ENCODE peak calls at places on chromosomes 4 and X, in seven cellular contexts. One of them, this sample, is unnamed.

GRCh38 chr4:11367371-11367770 is 61.3 kb downstream of the HS3ST1 start:
- DNase-seq in left ventricle myocardium inferior: peak
- DNase-seq in astrocyte: peak
- DNase-seq in psoas muscle: peak
- DNase-seq in right atrium auricular region: peak
- DNase-seq in hepatocyte: peak
- DNase-seq in stomach: peak
- DNase-seq in this sample: peak

GRCh38 chrX:49840679-49841078 is 11.6 kb downstream of the PAGE4 start:
- DNase-seq in left ventricle myocardium inferior: peak
- DNase-seq in astrocyte: peak
- DNase-seq in psoas muscle: peak
- DNase-seq in right atrium auricular region: no peak
- DNase-seq in hepatocyte: peak
- DNase-seq in stomach: peak
- DNase-seq in this sample: peak

GRCh38 chr4:53040459-53040815 is 178.3 kb downstream of the RASL11B start:
- DNase-seq in left ventricle myocardium inferior: no peak
- DNase-seq in astrocyte: peak
- DNase-seq in psoas muscle: no peak
- DNase-seq in right atrium auricular region: no peak
- DNase-seq in hepatocyte: no peak
- DNase-seq in stomach: no peak
- DNase-seq in this sample: no peak

GRCh38 chrX:50049228-50049627 is 126.8 kb downstream of the CLCN5 start:
- DNase-seq in left ventricle myocardium inferior: no peak
- DNase-seq in astrocyte: no peak
- DNase-seq in psoas muscle: no peak
- DNase-seq in right atrium auricular region: no peak
- DNase-seq in hepatocyte: no peak
- DNase-seq in stomach: no peak
- DNase-seq in this sample: no peak

GRCh38 chrX:108303682-108304081 is 134.5 kb downstream of the COL4A6 start:
- DNase-seq in left ventricle myocardium inferior: no peak
- DNase-seq in astrocyte: no peak
- DNase-seq in psoas muscle: no peak
- DNase-seq in right atrium auricular region: no peak
- DNase-seq in hepatocyte: no peak
- DNase-seq in stomach: no peak
- DNase-seq in this sample: no peak

GRCh38 chr4:76758290-76758882 is 139.6 kb downstream of the SOWAHB start:
- DNase-seq in left ventricle myocardium inferior: no peak
- DNase-seq in astrocyte: peak
- DNase-seq in psoas muscle: no peak
- DNase-seq in right atrium auricular region: no peak
- DNase-seq in hepatocyte: peak
- DNase-seq in stomach: no peak
- DNase-seq in this sample: peak

GRCh38 chr4:153522800-153523089 is 56.6 kb downstream of the TMEM131L start:
- DNase-seq in left ventricle myocardium inferior: no peak
- DNase-seq in astrocyte: no peak
- DNase-seq in psoas muscle: no peak
- DNase-seq in right atrium auricular region: no peak
- DNase-seq in hepatocyte: no peak
- DNase-seq in stomach: no peak
- DNase-seq in this sample: no peak

GRCh38 chr4:177879851-177880250 is 437.6 kb upstream of the AGA start:
- DNase-seq in left ventricle myocardium inferior: no peak
- DNase-seq in astrocyte: no peak
- DNase-seq in psoas muscle: no peak
- DNase-seq in right atrium auricular region: no peak
- DNase-seq in hepatocyte: no peak
- DNase-seq in stomach: no peak
- DNase-seq in this sample: no peak

GRCh38 chr4:10482913-10483312 is 25.7 kb upstream of the ZNF518B start:
- DNase-seq in left ventricle myocardium inferior: no peak
- DNase-seq in astrocyte: no peak
- DNase-seq in psoas muscle: no peak
- DNase-seq in right atrium auricular region: peak
- DNase-seq in hepatocyte: no peak
- DNase-seq in stomach: no peak
- DNase-seq in this sample: no peak

GRCh38 chr4:153248641-153249198 is 44.5 kb downstream of the TRIM2 start:
- DNase-seq in left ventricle myocardium inferior: no peak
- DNase-seq in astrocyte: no peak
- DNase-seq in psoas muscle: no peak
- DNase-seq in right atrium auricular region: no peak
- DNase-seq in hepatocyte: no peak
- DNase-seq in stomach: no peak
- DNase-seq in this sample: peak

GRCh38 chr4:17448689-17449088 is 63.2 kb downstream of the QDPR start:
- DNase-seq in left ventricle myocardium inferior: no peak
- DNase-seq in astrocyte: peak
- DNase-seq in psoas muscle: no peak
- DNase-seq in right atrium auricular region: no peak
- DNase-seq in hepatocyte: no peak
- DNase-seq in stomach: no peak
- DNase-seq in this sample: no peak

GRCh38 chrX:44314259-44314734 is 29.2 kb downstream of the EFHC2 start:
- DNase-seq in left ventricle myocardium inferior: peak
- DNase-seq in astrocyte: peak
- DNase-seq in psoas muscle: no peak
- DNase-seq in right atrium auricular region: no peak
- DNase-seq in hepatocyte: peak
- DNase-seq in stomach: peak
- DNase-seq in this sample: no peak

GRCh38 chr4:11051181-11051580 is 366.6 kb upstream of the CLNK start:
- DNase-seq in left ventricle myocardium inferior: no peak
- DNase-seq in astrocyte: no peak
- DNase-seq in psoas muscle: no peak
- DNase-seq in right atrium auricular region: no peak
- DNase-seq in hepatocyte: no peak
- DNase-seq in stomach: no peak
- DNase-seq in this sample: no peak

GRCh38 chr4:110540606-110541440 is 64.9 kb downstream of the ENPEP start:
- DNase-seq in left ventricle myocardium inferior: no peak
- DNase-seq in astrocyte: peak
- DNase-seq in psoas muscle: no peak
- DNase-seq in right atrium auricular region: no peak
- DNase-seq in hepatocyte: no peak
- DNase-seq in stomach: no peak
- DNase-seq in this sample: no peak

GRCh38 chr4:149574973-149575372 is 240.7 kb downstream of the IQCM start:
- DNase-seq in left ventricle myocardium inferior: no peak
- DNase-seq in astrocyte: no peak
- DNase-seq in psoas muscle: no peak
- DNase-seq in right atrium auricular region: no peak
- DNase-seq in hepatocyte: no peak
- DNase-seq in stomach: no peak
- DNase-seq in this sample: peak

GRCh38 chr4:112708772-112709171 is 71.8 kb downstream of the LARP7 start:
- DNase-seq in left ventricle myocardium inferior: no peak
- DNase-seq in astrocyte: no peak
- DNase-seq in psoas muscle: no peak
- DNase-seq in right atrium auricular region: no peak
- DNase-seq in hepatocyte: no peak
- DNase-seq in stomach: no peak
- DNase-seq in this sample: no peak

GRCh38 chr4:143260750-143261149 is 75.9 kb upstream of the GAB1 start:
- DNase-seq in left ventricle myocardium inferior: no peak
- DNase-seq in astrocyte: no peak
- DNase-seq in psoas muscle: no peak
- DNase-seq in right atrium auricular region: no peak
- DNase-seq in hepatocyte: no peak
- DNase-seq in stomach: no peak
- DNase-seq in this sample: no peak

GRCh38 chr4:79227896-79228295 is 98.0 kb downstream of the NAA11 start:
- DNase-seq in left ventricle myocardium inferior: peak
- DNase-seq in astrocyte: no peak
- DNase-seq in psoas muscle: no peak
- DNase-seq in right atrium auricular region: no peak
- DNase-seq in hepatocyte: no peak
- DNase-seq in stomach: no peak
- DNase-seq in this sample: peak

GRCh38 chr4:91099666-91100065 is 972.5 kb downstream of the CCSER1 start:
- DNase-seq in left ventricle myocardium inferior: no peak
- DNase-seq in astrocyte: no peak
- DNase-seq in psoas muscle: no peak
- DNase-seq in right atrium auricular region: no peak
- DNase-seq in hepatocyte: no peak
- DNase-seq in stomach: no peak
- DNase-seq in this sample: no peak
- H3K27ac ChIP-seq in left ventricle myocardium inferior: no peak
- H3K27ac ChIP-seq in astrocyte: no peak
- H3K27ac ChIP-seq in psoas muscle: no peak
- H3K27ac ChIP-seq in right atrium auricular region: no peak
- H3K27ac ChIP-seq in hepatocyte: no peak
- H3K27ac ChIP-seq in stomach: no peak
- H3K27ac ChIP-seq in this sample: no peak

GRCh38 chr4:133903029-133903428 is 298.6 kb downstream of the PABPC4L start:
- DNase-seq in left ventricle myocardium inferior: no peak
- DNase-seq in astrocyte: no peak
- DNase-seq in psoas muscle: no peak
- DNase-seq in right atrium auricular region: no peak
- DNase-seq in hepatocyte: no peak
- DNase-seq in stomach: no peak
- DNase-seq in this sample: no peak
- H3K4me3 ChIP-seq in left ventricle myocardium inferior: no peak
- H3K4me3 ChIP-seq in astrocyte: no peak
- H3K4me3 ChIP-seq in psoas muscle: no peak
- H3K4me3 ChIP-seq in right atrium auricular region: no peak
- H3K4me3 ChIP-seq in hepatocyte: no peak
- H3K4me3 ChIP-seq in stomach: no peak
- H3K4me3 ChIP-seq in this sample: no peak

GRCh38 chrX:129653181-129653984 is 1.4 kb downstream of the APLN start:
- DNase-seq in left ventricle myocardium inferior: peak
- DNase-seq in astrocyte: no peak
- DNase-seq in psoas muscle: no peak
- DNase-seq in right atrium auricular region: peak
- DNase-seq in hepatocyte: no peak
- DNase-seq in stomach: peak
- DNase-seq in this sample: no peak

GRCh38 chrX:129652565-129653169 is 2.1 kb downstream of the APLN start:
- DNase-seq in left ventricle myocardium inferior: no peak
- DNase-seq in astrocyte: no peak
- DNase-seq in psoas muscle: no peak
- DNase-seq in right atrium auricular region: peak
- DNase-seq in hepatocyte: no peak
- DNase-seq in stomach: no peak
- DNase-seq in this sample: no peak

GRCh38 chrX:129655547-129656248 is 942 bp upstream of the APLN start:
- DNase-seq in left ventricle myocardium inferior: no peak
- DNase-seq in astrocyte: no peak
- DNase-seq in psoas muscle: no peak
- DNase-seq in right atrium auricular region: peak
- DNase-seq in hepatocyte: no peak
- DNase-seq in stomach: peak
- DNase-seq in this sample: no peak

GRCh38 chrX:129653985-129654651 is 638 bp downstream of the APLN start:
- DNase-seq in left ventricle myocardium inferior: peak
- DNase-seq in astrocyte: no peak
- DNase-seq in psoas muscle: no peak
- DNase-seq in right atrium auricular region: peak
- DNase-seq in hepatocyte: peak
- DNase-seq in stomach: peak
- DNase-seq in this sample: peak

DNA sequence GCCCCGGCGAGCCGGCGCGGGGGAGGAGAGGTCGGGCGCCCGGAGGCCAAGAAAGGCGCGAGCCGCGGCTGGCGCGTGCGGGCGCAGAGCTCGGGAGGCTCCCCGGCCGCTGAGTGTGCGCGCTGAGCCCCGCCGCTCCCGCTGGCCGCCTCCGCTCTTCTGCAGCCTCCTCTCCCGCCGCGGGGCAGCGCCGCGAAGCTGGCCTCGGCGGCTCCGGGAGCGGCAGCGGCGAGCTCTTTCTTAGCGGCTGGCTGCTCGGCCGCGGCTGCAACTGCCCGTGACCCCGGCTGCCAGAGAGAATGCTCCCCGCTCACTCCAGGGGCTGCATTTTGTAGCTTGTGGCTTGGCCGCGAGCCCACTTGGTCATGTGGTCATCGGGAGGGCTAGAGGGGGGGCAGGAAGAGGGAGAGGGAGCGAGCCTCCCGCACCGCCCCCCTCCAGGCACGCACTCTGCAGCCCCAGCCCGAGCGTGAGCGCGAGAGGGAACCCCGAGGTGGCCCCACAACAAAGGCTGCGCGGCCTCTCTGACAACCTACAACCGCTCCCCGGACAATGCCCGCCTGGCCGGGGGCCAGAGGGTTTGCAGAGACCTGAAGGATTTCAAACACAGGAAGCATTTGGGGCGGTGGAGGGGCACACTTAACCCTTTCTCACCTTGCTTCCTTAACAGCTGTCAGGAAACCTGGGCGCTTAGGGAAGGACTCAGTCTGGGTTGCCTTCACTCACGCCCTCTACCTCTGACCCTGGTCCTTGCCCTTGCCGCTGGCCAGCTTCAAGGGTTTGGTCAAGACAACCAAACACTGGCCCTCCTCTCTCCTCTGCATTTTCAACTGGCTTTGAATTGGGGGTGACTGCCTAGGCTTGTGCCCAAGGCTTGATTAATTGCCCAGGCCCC is at the start of gene APLN:
- DNase-seq in left ventricle myocardium inferior: peak
- DNase-seq in astrocyte: peak
- DNase-seq in psoas muscle: peak
- DNase-seq in right atrium auricular region: peak
- DNase-seq in hepatocyte: peak
- DNase-seq in stomach: peak
- DNase-seq in this sample: peak
- TF ChIP-seq CTCF in left ventricle myocardium inferior: no peak
- TF ChIP-seq CTCF in astrocyte: no peak
- TF ChIP-seq CTCF in psoas muscle: no peak
- TF ChIP-seq CTCF in right atrium auricular region: no peak
- TF ChIP-seq CTCF in hepatocyte: no peak
- TF ChIP-seq CTCF in stomach: no peak
- TF ChIP-seq CTCF in this sample: no peak

GRCh38 chr4:991451-992296 is 1.5 kb downstream of the SLC26A1 start:
- DNase-seq in left ventricle myocardium inferior: no peak
- DNase-seq in astrocyte: no peak
- DNase-seq in psoas muscle: no peak
- DNase-seq in right atrium auricular region: no peak
- DNase-seq in hepatocyte: no peak
- DNase-seq in stomach: no peak
- DNase-seq in this sample: no peak

GRCh38 chr4:995311-996026 is 2.3 kb upstream of the SLC26A1 start:
- DNase-seq in left ventricle myocardium inferior: no peak
- DNase-seq in astrocyte: no peak
- DNase-seq in psoas muscle: no peak
- DNase-seq in right atrium auricular region: no peak
- DNase-seq in hepatocyte: no peak
- DNase-seq in stomach: no peak
- DNase-seq in this sample: no peak

GRCh38 chr4:990746-991367 is 2.3 kb downstream of the SLC26A1 start:
- DNase-seq in left ventricle myocardium inferior: no peak
- DNase-seq in astrocyte: no peak
- DNase-seq in psoas muscle: no peak
- DNase-seq in right atrium auricular region: no peak
- DNase-seq in hepatocyte: no peak
- DNase-seq in stomach: no peak
- DNase-seq in this sample: no peak

GRCh38 chr4:992297-993110 is 700 bp downstream of the SLC26A1 start:
- DNase-seq in left ventricle myocardium inferior: no peak
- DNase-seq in astrocyte: no peak
- DNase-seq in psoas muscle: no peak
- DNase-seq in right atrium auricular region: no peak
- DNase-seq in hepatocyte: peak
- DNase-seq in stomach: peak
- DNase-seq in this sample: no peak

GRCh38 chr4:993111-994029 is at the start of gene SLC26A1:
- DNase-seq in left ventricle myocardium inferior: no peak
- DNase-seq in astrocyte: no peak
- DNase-seq in psoas muscle: no peak
- DNase-seq in right atrium auricular region: no peak
- DNase-seq in hepatocyte: peak
- DNase-seq in stomach: peak
- DNase-seq in this sample: no peak
- H3K27ac ChIP-seq in left ventricle myocardium inferior: no peak
- H3K27ac ChIP-seq in astrocyte: no peak
- H3K27ac ChIP-seq in psoas muscle: no peak
- H3K27ac ChIP-seq in right atrium auricular region: no peak
- H3K27ac ChIP-seq in hepatocyte: peak
- H3K27ac ChIP-seq in stomach: peak
- H3K27ac ChIP-seq in this sample: no peak